ENCODE peak calls at places on chromosomes 11 and 22, in ten cellular contexts. One of them, this sample, is unnamed.

GRCh38 chr22:48857202-48857805 is 970.4 kb downstream of the BRD1 start:
- DNase-seq in transverse colon: no peak
- DNase-seq in stomach: no peak
- DNase-seq in HCT116: no peak
- DNase-seq in body of pancreas: no peak
- DNase-seq in adrenal gland: no peak
- DNase-seq in tibial nerve: no peak
- DNase-seq in sigmoid colon: peak
- DNase-seq in ovary: no peak
- DNase-seq in A549: no peak
- DNase-seq in this sample: no peak

GRCh38 chr11:703515-703914 is 2.5 kb upstream of the EPS8L2 start:
- DNase-seq in transverse colon: no peak
- DNase-seq in stomach: no peak
- DNase-seq in HCT116: no peak
- DNase-seq in body of pancreas: no peak
- DNase-seq in adrenal gland: no peak
- DNase-seq in tibial nerve: no peak
- DNase-seq in sigmoid colon: no peak
- DNase-seq in ovary: no peak
- DNase-seq in A549: no peak
- DNase-seq in this sample: no peak

GRCh38 chr11:128948583-128948982 is 5.9 kb upstream of the TP53AIP1 start:
- DNase-seq in transverse colon: no peak
- DNase-seq in stomach: no peak
- DNase-seq in HCT116: no peak
- DNase-seq in body of pancreas: no peak
- DNase-seq in adrenal gland: no peak
- DNase-seq in tibial nerve: no peak
- DNase-seq in sigmoid colon: no peak
- DNase-seq in ovary: no peak
- DNase-seq in A549: no peak
- DNase-seq in this sample: no peak

GRCh38 chr11:130945945-130946344 is 29.7 kb upstream of the SNX19 start:
- DNase-seq in transverse colon: peak
- DNase-seq in stomach: no peak
- DNase-seq in HCT116: no peak
- DNase-seq in body of pancreas: peak
- DNase-seq in adrenal gland: peak
- DNase-seq in tibial nerve: peak
- DNase-seq in sigmoid colon: peak
- DNase-seq in ovary: no peak
- DNase-seq in A549: no peak
- DNase-seq in this sample: peak

GRCh38 chr11:112004389-112004788 is 20.8 kb upstream of the DLAT start:
- DNase-seq in transverse colon: no peak
- DNase-seq in stomach: no peak
- DNase-seq in HCT116: peak
- DNase-seq in body of pancreas: no peak
- DNase-seq in adrenal gland: no peak
- DNase-seq in tibial nerve: no peak
- DNase-seq in sigmoid colon: no peak
- DNase-seq in ovary: no peak
- DNase-seq in A549: no peak
- DNase-seq in this sample: no peak

GRCh38 chr11:59200421-59200746 is 12.3 kb downstream of the MPEG1 start:
- DNase-seq in transverse colon: no peak
- DNase-seq in stomach: no peak
- DNase-seq in HCT116: no peak
- DNase-seq in body of pancreas: no peak
- DNase-seq in adrenal gland: peak
- DNase-seq in tibial nerve: no peak
- DNase-seq in sigmoid colon: no peak
- DNase-seq in ovary: no peak
- DNase-seq in A549: no peak
- DNase-seq in this sample: no peak

GRCh38 chr22:33049125-33049729 is 9.0 kb downstream of the SYN3 start:
- DNase-seq in transverse colon: peak
- DNase-seq in stomach: peak
- DNase-seq in HCT116: peak
- DNase-seq in body of pancreas: peak
- DNase-seq in adrenal gland: peak
- DNase-seq in tibial nerve: peak
- DNase-seq in sigmoid colon: peak
- DNase-seq in ovary: peak
- DNase-seq in A549: peak
- DNase-seq in this sample: peak

GRCh38 chr11:105906517-105906916 is 115.5 kb downstream of the MSANTD4 start:
- DNase-seq in transverse colon: no peak
- DNase-seq in stomach: no peak
- DNase-seq in HCT116: no peak
- DNase-seq in body of pancreas: no peak
- DNase-seq in adrenal gland: no peak
- DNase-seq in tibial nerve: no peak
- DNase-seq in sigmoid colon: no peak
- DNase-seq in ovary: no peak
- DNase-seq in A549: no peak
- DNase-seq in this sample: no peak

GRCh38 chr11:62627718-62628117 is 5.9 kb upstream of the B3GAT3 start:
- DNase-seq in transverse colon: no peak
- DNase-seq in stomach: no peak
- DNase-seq in HCT116: no peak
- DNase-seq in body of pancreas: no peak
- DNase-seq in adrenal gland: no peak
- DNase-seq in tibial nerve: no peak
- DNase-seq in sigmoid colon: no peak
- DNase-seq in ovary: no peak
- DNase-seq in A549: peak
- DNase-seq in this sample: no peak
- TF ChIP-seq POLR2A in transverse colon: no peak
- TF ChIP-seq POLR2A in stomach: no peak
- TF ChIP-seq POLR2A in HCT116: no peak
- TF ChIP-seq POLR2A in body of pancreas: no peak
- TF ChIP-seq POLR2A in adrenal gland: no peak
- TF ChIP-seq POLR2A in tibial nerve: no peak
- TF ChIP-seq POLR2A in sigmoid colon: no peak
- TF ChIP-seq POLR2A in ovary: no peak
- TF ChIP-seq POLR2A in A549: no peak
- TF ChIP-seq POLR2A in this sample: no peak

GRCh38 chr11:15651033-15651432 is 536.3 kb downstream of the INSC start:
- DNase-seq in transverse colon: no peak
- DNase-seq in stomach: no peak
- DNase-seq in HCT116: no peak
- DNase-seq in body of pancreas: no peak
- DNase-seq in adrenal gland: no peak
- DNase-seq in tibial nerve: no peak
- DNase-seq in sigmoid colon: no peak
- DNase-seq in ovary: peak
- DNase-seq in A549: no peak
- DNase-seq in this sample: no peak

GRCh38 chr11:15649371-15650104 is 534.8 kb downstream of the INSC start:
- DNase-seq in transverse colon: no peak
- DNase-seq in stomach: no peak
- DNase-seq in HCT116: no peak
- DNase-seq in body of pancreas: no peak
- DNase-seq in adrenal gland: no peak
- DNase-seq in tibial nerve: no peak
- DNase-seq in sigmoid colon: no peak
- DNase-seq in ovary: no peak
- DNase-seq in A549: no peak
- DNase-seq in this sample: no peak

GRCh38 chr11:15653191-15653590 is 538.5 kb downstream of the INSC start:
- DNase-seq in transverse colon: no peak
- DNase-seq in stomach: no peak
- DNase-seq in HCT116: no peak
- DNase-seq in body of pancreas: no peak
- DNase-seq in adrenal gland: no peak
- DNase-seq in tibial nerve: no peak
- DNase-seq in sigmoid colon: no peak
- DNase-seq in ovary: no peak
- DNase-seq in A549: no peak
- DNase-seq in this sample: no peak

GRCh38 chr11:15650105-15650938 is 535.6 kb downstream of the INSC start:
- DNase-seq in transverse colon: peak
- DNase-seq in stomach: peak
- DNase-seq in HCT116: peak
- DNase-seq in body of pancreas: peak
- DNase-seq in adrenal gland: peak
- DNase-seq in tibial nerve: peak
- DNase-seq in sigmoid colon: peak
- DNase-seq in ovary: peak
- DNase-seq in A549: peak
- DNase-seq in this sample: peak

DNA sequence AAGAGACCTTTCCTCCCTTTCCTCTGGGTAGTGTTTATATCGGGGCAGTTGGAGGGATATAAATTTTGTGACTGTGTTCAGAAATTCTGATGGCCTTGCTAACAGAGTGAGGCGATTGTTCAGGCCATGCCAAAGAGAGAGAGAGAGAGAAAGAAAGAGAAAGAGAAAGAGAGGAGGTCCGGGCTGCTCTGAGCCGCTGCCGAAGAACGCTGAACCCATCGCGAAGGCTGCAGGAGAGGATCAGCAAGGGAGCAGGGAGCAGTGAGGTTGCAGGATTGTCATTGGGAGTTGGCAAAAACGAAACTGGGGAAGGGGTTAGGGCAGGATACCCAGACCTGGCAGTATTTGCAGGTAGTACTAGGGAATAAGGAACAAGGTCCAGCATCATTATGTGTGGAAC is 537.1 kb downstream of the INSC start:
- DNase-seq in transverse colon: no peak
- DNase-seq in stomach: no peak
- DNase-seq in HCT116: no peak
- DNase-seq in body of pancreas: no peak
- DNase-seq in adrenal gland: peak
- DNase-seq in tibial nerve: no peak
- DNase-seq in sigmoid colon: no peak
- DNase-seq in ovary: no peak
- DNase-seq in A549: no peak
- DNase-seq in this sample: no peak
- H3K27ac ChIP-seq in transverse colon: no peak
- H3K27ac ChIP-seq in stomach: peak
- H3K27ac ChIP-seq in HCT116: no peak
- H3K27ac ChIP-seq in body of pancreas: no peak
- H3K27ac ChIP-seq in adrenal gland: no peak
- H3K27ac ChIP-seq in tibial nerve: no peak
- H3K27ac ChIP-seq in sigmoid colon: no peak
- H3K27ac ChIP-seq in ovary: no peak
- H3K27ac ChIP-seq in A549: no peak
- H3K27ac ChIP-seq in this sample: no peak

GRCh38 chr11:10294289-10294953 is 402 bp upstream of the SBF2 start:
- DNase-seq in transverse colon: peak
- DNase-seq in stomach: no peak
- DNase-seq in HCT116: no peak
- DNase-seq in body of pancreas: peak
- DNase-seq in adrenal gland: peak
- DNase-seq in tibial nerve: peak
- DNase-seq in sigmoid colon: peak
- DNase-seq in ovary: peak
- DNase-seq in A549: peak
- DNase-seq in this sample: peak

GRCh38 chr11:10289765-10290420 is 4.1 kb downstream of the SBF2 start:
- DNase-seq in transverse colon: no peak
- DNase-seq in stomach: no peak
- DNase-seq in HCT116: no peak
- DNase-seq in body of pancreas: no peak
- DNase-seq in adrenal gland: no peak
- DNase-seq in tibial nerve: no peak
- DNase-seq in sigmoid colon: no peak
- DNase-seq in ovary: no peak
- DNase-seq in A549: no peak
- DNase-seq in this sample: no peak

GRCh38 chr11:10295056-10295901 is 1.3 kb upstream of the SBF2 start:
- DNase-seq in transverse colon: no peak
- DNase-seq in stomach: no peak
- DNase-seq in HCT116: no peak
- DNase-seq in body of pancreas: no peak
- DNase-seq in adrenal gland: no peak
- DNase-seq in tibial nerve: no peak
- DNase-seq in sigmoid colon: no peak
- DNase-seq in ovary: no peak
- DNase-seq in A549: no peak
- DNase-seq in this sample: no peak

GRCh38 chr11:10288881-10289764 is 4.9 kb downstream of the SBF2 start:
- DNase-seq in transverse colon: no peak
- DNase-seq in stomach: no peak
- DNase-seq in HCT116: no peak
- DNase-seq in body of pancreas: no peak
- DNase-seq in adrenal gland: no peak
- DNase-seq in tibial nerve: no peak
- DNase-seq in sigmoid colon: no peak
- DNase-seq in ovary: peak
- DNase-seq in A549: no peak
- DNase-seq in this sample: no peak

DNA sequence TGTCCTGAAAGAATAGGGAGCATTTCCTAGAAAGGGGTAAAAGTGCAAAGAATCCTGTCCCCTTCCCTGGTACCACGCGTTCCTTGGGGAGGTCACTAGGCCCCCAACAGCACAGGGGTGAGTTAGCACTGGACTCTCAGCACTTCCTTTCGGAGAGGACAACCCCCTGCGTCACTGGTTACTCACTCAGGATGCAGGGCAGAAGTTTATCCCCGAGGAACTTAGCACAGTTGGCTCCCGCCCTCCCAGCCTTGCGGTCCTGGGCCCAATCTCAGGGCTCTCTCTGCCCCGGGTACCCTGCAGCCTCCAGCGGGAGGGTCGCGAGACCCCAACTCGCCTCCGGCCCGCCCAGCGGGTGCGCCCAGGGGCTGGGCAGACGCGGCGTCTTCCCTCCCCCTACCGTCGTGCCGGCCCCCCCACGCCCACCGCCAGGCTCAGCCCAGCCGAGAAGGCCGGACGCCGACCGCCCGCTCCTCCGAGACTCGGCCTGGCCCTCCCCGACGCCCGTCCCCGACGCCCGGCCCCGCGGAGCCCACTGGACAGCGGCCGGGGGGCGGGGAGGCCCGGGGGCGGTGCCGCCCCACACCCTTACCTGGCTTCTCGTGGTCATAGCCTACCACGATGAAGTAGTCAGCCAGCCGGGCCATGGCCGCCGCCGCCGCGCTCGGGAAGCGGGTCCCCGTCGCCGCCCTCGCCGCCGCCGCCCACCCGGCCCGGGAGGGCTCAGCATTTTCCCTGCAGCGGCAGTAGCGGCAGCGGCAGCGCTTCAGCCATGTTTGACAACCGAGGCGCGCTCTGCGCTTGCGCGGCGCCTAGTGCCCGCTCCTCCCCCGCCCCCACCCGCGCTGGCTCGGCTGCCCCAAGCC is at the start of gene SBF2:
- DNase-seq in transverse colon: peak
- DNase-seq in stomach: peak
- DNase-seq in HCT116: no peak
- DNase-seq in body of pancreas: peak
- DNase-seq in adrenal gland: peak
- DNase-seq in tibial nerve: peak
- DNase-seq in sigmoid colon: peak
- DNase-seq in ovary: peak
- DNase-seq in A549: peak
- DNase-seq in this sample: peak
- TF ChIP-seq POLR2A in transverse colon: peak
- TF ChIP-seq POLR2A in stomach: no peak
- TF ChIP-seq POLR2A in HCT116: peak
- TF ChIP-seq POLR2A in body of pancreas: peak
- TF ChIP-seq POLR2A in adrenal gland: peak
- TF ChIP-seq POLR2A in tibial nerve: peak
- TF ChIP-seq POLR2A in sigmoid colon: peak
- TF ChIP-seq POLR2A in ovary: peak
- TF ChIP-seq POLR2A in A549: peak
- TF ChIP-seq POLR2A in this sample: no peak

GRCh38 chr11:17887779-17888178 is 125.1 kb downstream of the SERGEF start:
- DNase-seq in transverse colon: no peak
- DNase-seq in stomach: no peak
- DNase-seq in HCT116: no peak
- DNase-seq in body of pancreas: no peak
- DNase-seq in adrenal gland: no peak
- DNase-seq in tibial nerve: no peak
- DNase-seq in sigmoid colon: no peak
- DNase-seq in ovary: no peak
- DNase-seq in A549: no peak
- DNase-seq in this sample: no peak
- H3K27ac ChIP-seq in transverse colon: no peak
- H3K27ac ChIP-seq in stomach: no peak
- H3K27ac ChIP-seq in HCT116: no peak
- H3K27ac ChIP-seq in body of pancreas: no peak
- H3K27ac ChIP-seq in adrenal gland: no peak
- H3K27ac ChIP-seq in tibial nerve: no peak
- H3K27ac ChIP-seq in sigmoid colon: no peak
- H3K27ac ChIP-seq in ovary: no peak
- H3K27ac ChIP-seq in A549: no peak
- H3K27ac ChIP-seq in this sample: no peak

This sample was measured in heart left ventricle.